ENCODE peak calls at places on chromosome 16, in eight cellular contexts. R is EL; X is HT-29; C is stimulated activated CD4-positive, alpha-beta T cell treated with anti-CD3 and anti-CD28 coated beads, Interleukin-2, amount 100 ng/mL, for 48 hours; U is CD8-positive, alpha-beta memory T cell; N is Daoy; G is nephron progenitor cell; E is SK-MEL-5. H is an unnamed sample.

GRCh38 chr16:3266873-3267537 is 10.6 kb upstream of the MEFV start:
- DNase-seq in C (no peak), N (peak; percentile 29), X (peak; percentile 68), E (peak; percentile 60), G (no peak), R (peak; percentile 59), U (no peak), H (no peak)

GRCh38 chr16:48201515-48202201 is 42.4 kb upstream of the LONP2 start:
- DNase-seq in C (no peak), G (no peak), E (no peak), N (no peak), R (no peak), U (no peak), X (no peak), H (no peak)

GRCh38 chr16:88368036-88368435 is 14.7 kb upstream of the ZNF469 start:
- DNase-seq in C (no peak), G (peak; percentile 0), X (no peak), U (no peak), N (no peak), E (no peak), R (no peak), H (no peak)

GRCh38 chr16:74143171-74143570 is 153.4 kb upstream of the PSMD7 start:
- DNase-seq in U (no peak), R (no peak), N (no peak), G (no peak), C (no peak), E (no peak), X (no peak), H (no peak)

GRCh38 chr16:53625221-53625620 is 78.4 kb downstream of the RPGRIP1L start:
- DNase-seq in R (no peak), U (no peak), G (no peak), N (no peak), E (no peak), C (no peak), X (no peak), H (no peak)

GRCh38 chr16:46717692-46718091 is 28.2 kb downstream of the ORC6 start:
- DNase-seq in C (no peak), R (no peak), E (no peak), N (no peak), G (no peak), X (no peak), U (no peak), H (no peak)

GRCh38 chr16:706189-707061 is 824 bp upstream of the FBXL16 start:
- DNase-seq in R (no peak), U (no peak), N (no peak), G (no peak), C (no peak), E (no peak), X (no peak), H (no peak)

GRCh38 chr16:50581830-50582229 is 33.6 kb downstream of the NKD1 start:
- DNase-seq in C (no peak), E (no peak), G (no peak), X (no peak), N (no peak), R (no peak), U (no peak), H (no peak)

GRCh38 chr16:47713225-47713595 is 252.1 kb downstream of the PHKB start:
- DNase-seq in C (no peak), U (no peak), X (no peak), E (no peak), R (peak; percentile 76), G (no peak), N (peak; percentile 83), H (no peak)

GRCh38 chr16:22732315-22732840 is 81.6 kb upstream of the HS3ST2 start:
- DNase-seq in E (no peak), N (no peak), G (peak; percentile 22), U (no peak), R (no peak), C (no peak), X (no peak), H (no peak)

GRCh38 chr16:58346831-58347371 is 45.4 kb upstream of the GINS3 start:
- DNase-seq in C (no peak), E (no peak), R (no peak), X (no peak), U (no peak), G (no peak), N (no peak), H (peak; percentile 49)

GRCh38 chr16:73385701-73386100 is 337.8 kb upstream of the ZFHX3 start:
- DNase-seq in R (no peak), E (no peak), G (no peak), N (no peak), U (no peak), C (no peak), X (no peak), H (no peak)

GRCh38 chr16:31352344-31353115 is 2.4 kb upstream of the ITGAX start:
- DNase-seq in E (no peak), R (no peak), N (no peak), U (no peak), X (no peak), C (no peak), G (no peak), H (no peak)

GRCh38 chr16:22661161-22661647 is 150.5 kb downstream of the NPIPB5 start:
- DNase-seq in C (no peak), R (no peak), X (no peak), U (no peak), N (no peak), E (no peak), G (no peak), H (no peak)

GRCh38 chr16:11402051-11402744 is 56.9 kb downstream of the RMI2 start:
- DNase-seq in C (no peak), X (peak; percentile 30), U (no peak), N (no peak), R (no peak), G (no peak), E (no peak), H (no peak)

GRCh38 chr16:90043526-90043925 is 24.3 kb upstream of the DBNDD1 start:
- DNase-seq in R (no peak), N (peak; percentile 41), G (no peak), C (no peak), E (no peak), X (no peak), U (no peak), H (no peak)

GRCh38 chr16:3609895-3610697 is 1.3 kb downstream of the SLX4 start:
- DNase-seq in U (no peak), R (peak; percentile 16), C (no peak), N (no peak), X (no peak), E (no peak), G (no peak), H (no peak)

GRCh38 chr16:71441348-71441781 is 489 bp downstream of the TLE7 start:
- DNase-seq in R (peak; percentile 8), U (no peak), E (no peak), C (peak; percentile 55), N (no peak), G (no peak), X (no peak), H (no peak)

H was measured in NCI-H1694 treated with DMSO at 0.1 percent for 48 hours.